ENCODE peak calls at places on chromosome 7, in seven cellular contexts. S is upper lobe of left lung; G is T-helper 9 cell; U is AML-193; I is frontal cortex; M is right lobe of liver; K is central memory CD8-positive, alpha-beta T cell. T is an unnamed sample.

GRCh38 chr7:39761435-39761834 is 138.1 kb downstream of the RALA start:
- DNase-seq in S (no peak), G (no peak), U (no peak), I (no peak), M (no peak), K (no peak), T (no peak)

GRCh38 chr7:3897430-3898385 is 596.7 kb downstream of the SDK1 start:
- DNase-seq in S (no peak), G (peak), U (peak), I (no peak), M (no peak), K (peak), T (no peak)

GRCh38 chr7:87391020-87391701 is 45.7 kb downstream of the CROT start:
- DNase-seq in S (no peak), G (no peak), U (no peak), I (no peak), M (no peak), K (no peak), T (no peak)

GRCh38 chr7:158272091-158272490 is 315.5 kb downstream of the PTPRN2 start:
- DNase-seq in S (no peak), G (no peak), U (no peak), I (no peak), M (no peak), K (no peak), T (no peak)

GRCh38 chr7:4179616-4180380 is 502.3 kb upstream of the FOXK1 start:
- DNase-seq in S (no peak), G (no peak), U (no peak), I (no peak), M (no peak), K (no peak), T (no peak)

GRCh38 chr7:100852048-100852872 is at the start of gene SLC12A9:
- DNase-seq in S (peak), G (peak), U (peak), I (peak), M (peak), K (peak), T (peak)

GRCh38 chr7:30184804-30185487 is 50.2 kb downstream of the MTURN start:
- DNase-seq in S (peak), G (no peak), U (no peak), I (no peak), M (no peak), K (no peak), T (no peak)

GRCh38 chr7:108077714-108078113 is 52.4 kb downstream of the LAMB4 start:
- DNase-seq in S (no peak), G (no peak), U (no peak), I (no peak), M (no peak), K (no peak), T (no peak)

GRCh38 chr7:27175626-27176342 is 1.7 kb upstream of the HOXA10 start:
- DNase-seq in S (peak), G (no peak), U (no peak), I (no peak), M (peak), K (no peak), T (no peak)

GRCh38 chr7:116494472-116494871 is 5.1 kb upstream of the CAV2 start:
- DNase-seq in S (no peak), G (no peak), U (no peak), I (no peak), M (no peak), K (no peak), T (no peak)

GRCh38 chr7:134174797-134175261 is 47.7 kb downstream of the LRGUK start:
- DNase-seq in S (no peak), G (no peak), U (peak), I (no peak), M (no peak), K (no peak), T (no peak)

GRCh38 chr7:144671429-144671828 is 164.4 kb downstream of the TPK1 start:
- DNase-seq in S (no peak), G (no peak), U (no peak), I (no peak), M (no peak), K (no peak), T (no peak)

GRCh38 chr7:28151965-28152364 is 28.6 kb downstream of the JAZF1 start:
- DNase-seq in S (no peak), G (no peak), U (no peak), I (no peak), M (no peak), K (no peak), T (no peak)

GRCh38 chr7:148773344-148773743 is 74.6 kb downstream of the CUL1 start:
- DNase-seq in S (no peak), G (no peak), U (no peak), I (no peak), M (no peak), K (peak), T (no peak)